ENCODE peak calls at places on chromosome 15, in six cellular contexts. E is GM12878, D is K562, T is HepG2, V is HCT116, Y is upper lobe of left lung. F is an unnamed sample.

GRCh38 chr15:76199106-76200082 is 111.9 kb downstream of the ETFA start:
- ATAC-seq in E (no peak), D (peak), T (no peak), V (peak), Y (peak), F (peak)

GRCh38 chr15:33234019-33234418 is 39.5 kb upstream of the FMN1 start:
- ATAC-seq in Y (no peak), V (peak), E (peak), T (peak), D (no peak), F (no peak)

GRCh38 chr15:27492021-27492621 is 521.1 kb downstream of the GABRG3 start:
- ATAC-seq in Y (peak), D (no peak), T (no peak), V (no peak), E (no peak), F (no peak)

GRCh38 chr15:46676233-46677206 is 1040.8 kb upstream of the SEMA6D start:
- ATAC-seq in V (no peak), T (no peak), E (peak), Y (no peak), D (no peak), F (no peak)

GRCh38 chr15:95086543-95087252 is 855.3 kb downstream of the MCTP2 start:
- ATAC-seq in E (no peak), D (no peak), Y (no peak), T (no peak), V (no peak), F (no peak)

GRCh38 chr15:66789029-66790025 is 87.3 kb downstream of the SMAD6 start:
- ATAC-seq in V (peak), E (peak), D (peak), T (peak), Y (peak), F (peak)

GRCh38 chr15:67731112-67731761 is 94.1 kb upstream of the SKOR1 start:
- ATAC-seq in D (no peak), Y (no peak), V (no peak), T (no peak), E (no peak), F (no peak)

GRCh38 chr15:87758739-87759457 is 497.6 kb downstream of the NTRK3 start:
- ATAC-seq in Y (no peak), V (no peak), E (no peak), D (no peak), T (no peak), F (no peak)

GRCh38 chr15:73318463-73319351 is 50.1 kb downstream of the HCN4 start:
- ATAC-seq in D (no peak), E (peak), T (no peak), Y (peak), V (no peak), F (no peak)

GRCh38 chr15:55016225-55016624 is 180.5 kb downstream of the RSL24D1 start:
- ATAC-seq in V (no peak), E (no peak), T (no peak), Y (no peak), D (peak), F (no peak)

GRCh38 chr15:28962851-28963710 is 77.3 kb downstream of the APBA2 start:
- ATAC-seq in D (no peak), Y (no peak), V (no peak), E (peak), T (no peak), F (no peak)

GRCh38 chr15:70165811-70166284 is 68.1 kb upstream of the TLE3 start:
- ATAC-seq in V (no peak), T (no peak), Y (peak), D (peak), E (no peak), F (peak)

GRCh38 chr15:85727068-85727467 is 67.7 kb downstream of the KLHL25 start:
- ATAC-seq in V (no peak), T (no peak), Y (peak), E (no peak), D (no peak), F (peak)

GRCh38 chr15:55791576-55792400 is 48.8 kb upstream of the PRTG start:
- ATAC-seq in E (no peak), T (peak), V (peak), D (peak), Y (peak), F (no peak)

GRCh38 chr15:63597033-63597790 is at the start of gene FBXL22:
- ATAC-seq in E (no peak), T (no peak), D (no peak), Y (no peak), V (no peak), F (peak)

GRCh38 chr15:99452728-99453643 is 112.8 kb upstream of the MEF2A start:
- ATAC-seq in T (peak), E (peak), Y (peak), V (no peak), D (no peak), F (peak)

GRCh38 chr15:99453646-99454045 is 112.1 kb upstream of the MEF2A start:
- ATAC-seq in E (no peak), Y (no peak), T (no peak), V (no peak), D (no peak), F (no peak)

GRCh38 chr15:99455796-99456160 is 110.0 kb upstream of the MEF2A start:
- ATAC-seq in V (no peak), E (no peak), D (no peak), Y (no peak), T (no peak), F (no peak)

GRCh38 chr15:99454107-99454809 is 111.5 kb upstream of the MEF2A start:
- ATAC-seq in D (no peak), E (no peak), Y (no peak), V (no peak), T (no peak), F (no peak)

GRCh38 chr15:99454941-99455795 is 110.6 kb upstream of the MEF2A start:
- ATAC-seq in Y (peak), V (peak), D (peak), E (no peak), T (peak), F (peak)
- TF ChIP-seq POLR2A in Y (peak), V (no peak), D (no peak), E (no peak), T (no peak), F (no peak)

GRCh38 chr15:35912196-35912595 is 366.2 kb upstream of the DPH6 start:
- ATAC-seq in T (no peak), V (no peak), Y (no peak), E (no peak), D (no peak), F (no peak)
- TF ChIP-seq CTCF in T (no peak), V (no peak), Y (no peak), E (no peak), D (peak), F (no peak)

GRCh38 chr15:75043509-75044257 is 20.3 kb downstream of the PPCDC start:
- ATAC-seq in Y (peak), E (peak), D (peak), T (peak), V (peak), F (peak)
- TF ChIP-seq POLR2AphosphoS5 in Y (peak), E (peak), D (no peak), T (no peak), V (no peak), F (peak)

GRCh38 chr15:40952901-40953712 is at the start of gene CHAC1:
- ATAC-seq in Y (peak), V (peak), E (peak), D (peak), T (peak), F (peak)
- TF ChIP-seq POLR2A in Y (no peak), V (peak), E (peak), D (peak), T (no peak), F (peak)